ENCODE peak calls at places on chromosomes 2 and 18, in seven cellular contexts. B is glutamatergic neuron; M is mesothelial cell of epicardium; K is thoracic aorta; U is GM12865; R is fibroblast of lung; F is CD4-positive, alpha-beta T cell. H is an unnamed sample.

GRCh38 chr2:129744141-129744540 is 235.3 kb upstream of the RAB6C start:
- DNase-seq in K (no peak), M (no peak), U (no peak), F (no peak), R (no peak), B (no peak), H (no peak)

GRCh38 chr2:241808701-241809382 is at the start of gene NEU4:
- DNase-seq in R (no peak), B (no peak), F (no peak), U (no peak), K (no peak), M (no peak), H (peak; percentile 27)

GRCh38 chr2:217808326-217808725 is 194.5 kb downstream of the TNS1 start:
- DNase-seq in K (no peak), U (no peak), F (no peak), M (no peak), B (no peak), R (no peak), H (no peak)

GRCh38 chr2:154720642-154721041 is 22.1 kb downstream of the KCNJ3 start:
- DNase-seq in M (no peak), R (peak; percentile 46), F (no peak), B (no peak), U (no peak), K (no peak), H (no peak)

GRCh38 chr2:58521803-58522602 is 280.9 kb upstream of the FANCL start:
- DNase-seq in B (no peak), M (no peak), K (no peak), U (no peak), F (no peak), R (peak; percentile 72), H (no peak)

GRCh38 chr2:240458900-240459391 is 23.5 kb downstream of the GPC1 start:
- DNase-seq in B (peak; percentile 24), M (no peak), U (no peak), F (no peak), R (no peak), K (no peak), H (peak; percentile 11)

GRCh38 chr2:205776139-205776538 is 93.8 kb downstream of the NRP2 start:
- DNase-seq in F (no peak), M (no peak), R (no peak), U (peak; percentile 64), K (no peak), B (peak; percentile 66), H (peak; percentile 62)

GRCh38 chr2:153222231-153223165 is 256.1 kb downstream of the RPRM start:
- DNase-seq in F (no peak), K (no peak), U (no peak), R (no peak), B (no peak), M (no peak), H (no peak)

GRCh38 chr2:197028230-197028629 is 101.7 kb upstream of the PGAP1 start:
- DNase-seq in R (peak; percentile 88), M (no peak), B (no peak), F (no peak), U (no peak), K (no peak), H (no peak)

GRCh38 chr18:76402026-76402990 is 92.7 kb downstream of the ZNF516 start:
- DNase-seq in K (no peak), M (no peak), B (no peak), R (no peak), F (no peak), U (no peak), H (no peak)

GRCh38 chr2:159362816-159363251 is 76.3 kb upstream of the WDSUB1 start:
- DNase-seq in B (no peak), M (no peak), R (peak; percentile 67), F (no peak), U (no peak), K (no peak), H (no peak)

GRCh38 chr2:188132385-188132784 is 159.3 kb upstream of the GULP1 start:
- DNase-seq in M (no peak), F (no peak), B (no peak), R (no peak), K (no peak), U (no peak), H (no peak)

GRCh38 chr2:127065299-127065931 is 41.5 kb downstream of the BIN1 start:
- DNase-seq in K (no peak), B (peak; percentile 64), R (no peak), F (no peak), U (no peak), M (no peak), H (no peak)

GRCh38 chr2:20382965-20383800 is 32.5 kb upstream of the PUM2 start:
- DNase-seq in R (peak; percentile 55), B (no peak), F (no peak), K (no peak), U (no peak), M (no peak), H (no peak)

GRCh38 chr18:64115906-64116305 is 33.0 kb downstream of the LINC00305 start:
- DNase-seq in B (no peak), M (no peak), F (no peak), R (no peak), U (no peak), K (no peak), H (no peak)

GRCh38 chr2:66109419-66109818 is 325.5 kb upstream of the MEIS1 start:
- DNase-seq in B (no peak), K (no peak), F (no peak), R (no peak), M (no peak), U (no peak), H (no peak)

GRCh38 chr2:240254337-240255164 is 114.1 kb upstream of the OTOS start:
- DNase-seq in R (no peak), B (no peak), M (no peak), F (no peak), K (no peak), U (no peak), H (no peak)

GRCh38 chr18:59783138-59783537 is 85.9 kb upstream of the CCBE1 start:
- DNase-seq in F (no peak), U (peak; percentile 82), M (no peak), R (peak; percentile 60), K (no peak), B (peak; percentile 24), H (peak; percentile 16)

GRCh38 chr18:57747809-57748680 is 55.1 kb downstream of the ATP8B1 start:
- DNase-seq in K (no peak), U (no peak), B (no peak), F (no peak), M (no peak), R (no peak), H (no peak)

GRCh38 chr2:198630384-198630783 is 826.0 kb downstream of the PLCL1 start:
- DNase-seq in B (no peak), U (no peak), K (no peak), R (no peak), M (no peak), F (no peak), H (no peak)

GRCh38 chr2:72494392-72494791 is 331.4 kb downstream of the EXOC6B start:
- DNase-seq in K (no peak), B (no peak), F (no peak), M (no peak), U (no peak), R (peak; percentile 34), H (no peak)

GRCh38 chr2:71001592-71002570 is 7.2 kb upstream of the TEX261 start:
- DNase-seq in B (peak; percentile 93), F (no peak), K (no peak), M (no peak), U (no peak), R (no peak), H (peak; percentile 50)

GRCh38 chr2:222860740-222861410 is at the start of gene ACSL3:
- DNase-seq in F (peak; percentile 88), K (peak; percentile 90), R (peak; percentile 94), U (peak; percentile 97), B (peak; percentile 99), M (peak; percentile 92), H (peak; percentile 98)
- TF ChIP-seq CTCF in F (no peak), K (no peak), R (no peak), U (no peak), B (peak; percentile 8), M (no peak), H (no peak)

DNA sequence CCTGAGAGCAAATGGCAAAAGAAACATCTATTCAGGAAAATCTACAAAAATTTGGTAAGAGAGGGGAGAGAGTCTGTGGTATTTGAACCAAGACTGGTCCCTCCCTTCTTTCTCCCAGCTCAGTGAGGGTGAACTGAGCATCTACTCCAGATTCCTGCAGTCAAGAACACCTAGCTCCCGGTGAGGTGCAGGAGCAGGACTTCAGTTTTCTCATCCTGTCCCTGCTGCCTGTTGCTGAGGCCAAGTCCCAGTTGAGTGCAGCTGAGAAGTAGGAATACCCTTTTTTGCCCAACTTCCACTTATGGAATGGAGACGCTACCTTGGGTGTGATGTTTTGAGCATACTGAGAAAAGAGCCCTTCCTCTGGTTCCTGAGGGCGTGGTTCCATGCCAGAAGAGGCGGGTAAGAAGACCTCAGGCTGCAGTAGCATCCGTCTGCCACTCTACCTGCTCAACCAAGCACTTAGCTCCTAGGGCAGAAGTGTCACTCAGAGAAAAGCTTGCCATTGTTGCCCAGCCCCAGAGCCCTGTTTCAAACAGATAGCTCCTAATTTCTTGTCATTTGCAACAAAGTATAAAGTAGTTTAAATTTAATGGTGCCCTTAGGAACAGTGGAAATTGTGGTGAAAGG is 112.9 kb downstream of the SOS1 start:
- DNase-seq in M (no peak), F (no peak), B (no peak), U (no peak), R (no peak), K (no peak), H (no peak)
- TF ChIP-seq CTCF in M (no peak), F (no peak), B (no peak), U (no peak), R (no peak), K (no peak), H (no peak)

GRCh38 chr18:37294951-37295350 is 270.6 kb downstream of the CELF4 start:
- DNase-seq in U (peak; percentile 17), R (no peak), M (peak; percentile 52), B (peak; percentile 71), F (no peak), K (no peak), H (peak; percentile 69)
- TF ChIP-seq CTCF in U (peak; percentile 33), R (peak; percentile 29), M (peak; percentile 13), B (peak; percentile 22), F (no peak), K (no peak), H (peak; percentile 53)

GRCh38 chr2:6111676-6112294 is 419.6 kb downstream of the SOX11 start:
- DNase-seq in F (no peak), B (no peak), U (no peak), M (no peak), K (no peak), R (no peak), H (no peak)
- TF ChIP-seq CTCF in F (no peak), B (no peak), U (no peak), M (no peak), K (no peak), R (no peak), H (no peak)

DNA sequence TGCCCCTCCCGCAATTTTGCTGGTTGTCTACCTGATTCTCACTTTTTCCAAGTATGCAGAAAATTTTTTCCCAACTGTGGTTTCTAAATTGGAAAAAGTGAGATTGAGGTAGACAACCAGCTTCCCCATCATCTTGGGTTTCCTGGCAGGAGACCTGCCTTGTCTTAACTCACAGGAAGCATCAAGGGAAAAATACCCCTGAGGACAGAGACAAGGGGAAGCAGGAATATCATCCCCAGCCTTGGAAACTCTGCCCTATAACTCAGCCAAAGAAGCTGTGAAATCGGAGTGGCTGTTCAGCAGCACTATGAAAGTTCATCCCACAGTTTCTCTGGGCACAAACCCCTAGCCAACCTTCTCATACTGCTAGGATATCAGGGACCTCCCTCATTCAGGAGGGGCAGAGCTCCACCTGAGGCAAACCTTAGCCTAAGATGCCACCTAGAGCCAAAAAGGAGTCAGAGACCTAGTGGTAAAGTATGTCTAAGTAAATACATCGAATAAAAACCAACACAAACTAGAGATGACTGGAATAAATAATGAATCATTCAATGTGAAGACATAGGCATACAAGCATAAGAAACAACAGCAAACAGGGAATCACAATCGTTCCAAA is 68.2 kb downstream of the ZSWIM2 start:
- DNase-seq in R (peak; percentile 37), K (no peak), F (no peak), M (no peak), B (no peak), U (peak; percentile 43), H (no peak)
- TF ChIP-seq CTCF in R (no peak), K (no peak), F (no peak), M (no peak), B (no peak), U (peak; percentile 22), H (no peak)

H was measured in nephron progenitor cell.